ENCODE peak calls at places on chromosomes 16 and 17, in four cellular contexts. D is tibial nerve, X is H1, V is ovary. W is an unnamed sample. For H3K36me3, the result is how much of the 10 kb centered on the place peaks cover.

GRCh38 chr17:7912927-7913524 is 3.1 kb downstream of the RNF227 start:
- DNase-seq in V (no peak), X (no peak), D (no peak), W (no peak)

GRCh38 chr16:88881090-88881580 is 14.7 kb upstream of the PABPN1L start:
- DNase-seq in D (no peak), V (no peak), X (no peak), W (no peak)

GRCh38 chr16:5979905-5980550 is 882.4 kb upstream of the EEF2KMT start:
- DNase-seq in D (no peak), X (no peak), V (no peak), W (no peak)

GRCh38 chr17:82120148-82120547 is 22.1 kb upstream of the FASN start:
- DNase-seq in V (no peak), D (no peak), X (no peak), W (no peak)

GRCh38 chr17:68482576-68483001 is 25.3 kb upstream of the WIPI1 start:
- DNase-seq in X (no peak), V (no peak), D (no peak), W (no peak)

GRCh38 chr17:42307362-42307927 is 19.1 kb downstream of the STAT5A start:
- DNase-seq in D (no peak), X (no peak), V (no peak), W (no peak)

GRCh38 chr16:11263737-11264136 is 5.4 kb downstream of the TNP2 start:
- DNase-seq in X (no peak), D (no peak), V (no peak), W (no peak)

GRCh38 chr16:77905356-77905920 is 116.9 kb upstream of the CLEC3A start:
- DNase-seq in X (no peak), V (no peak), D (no peak), W (no peak)

GRCh38 chr17:66485272-66485947 is 183.0 kb downstream of the PRKCA start:
- DNase-seq in D (no peak), X (no peak), V (no peak), W (no peak)

GRCh38 chr17:54968954-54969400 is 412 bp downstream of the STXBP4 start:
- DNase-seq in V (no peak), X (no peak), D (no peak), W (no peak)

GRCh38 chr16:64278196-64278595 is 843.7 kb downstream of the CDH11 start:
- DNase-seq in V (no peak), D (no peak), X (no peak), W (no peak)

GRCh38 chr16:49700222-49700927 is 155.5 kb downstream of the ZNF423 start:
- DNase-seq in D (no peak), V (peak), X (peak), W (peak)

GRCh38 chr16:67666032-67666537 is 465 bp downstream of the ENKD1 start:
- DNase-seq in X (peak), V (peak), D (no peak), W (peak)

GRCh38 chr17:42531455-42532354 is 4.3 kb upstream of the NAGLU start:
- DNase-seq in D (no peak), V (no peak), X (peak), W (no peak)

GRCh38 chr17:17206149-17206912 is at the start of gene PLD6:
- DNase-seq in V (peak), D (peak), X (no peak), W (peak)

GRCh38 chr16:67311607-67312449 is 14.7 kb downstream of the KCTD19 start:
- DNase-seq in V (no peak), X (no peak), D (no peak), W (no peak)

GRCh38 chr17:5526821-5527598 is 40.6 kb downstream of the MIS12 start:
- DNase-seq in V (no peak), D (no peak), X (no peak), W (no peak)

GRCh38 chr16:1990336-1991134 is 765 bp downstream of the SYNGR3 start:
- DNase-seq in V (no peak), X (peak), D (no peak), W (no peak)

GRCh38 chr17:28725166-28725659 is 820 bp downstream of the TLCD1 start:
- DNase-seq in D (no peak), X (no peak), V (no peak), W (no peak)

GRCh38 chr17:8556074-8556473 is 74.5 kb downstream of the MYH10 start:
- DNase-seq in D (no peak), X (no peak), V (no peak), W (no peak)

GRCh38 chr16:66882702-66883101 is 2.4 kb downstream of the PDP2 start:
- DNase-seq in X (no peak), V (no peak), D (no peak), W (no peak)

GRCh38 chr17:18184143-18185007 is 747 bp downstream of the ALKBH5 start:
- DNase-seq in X (peak), D (peak), V (peak), W (peak)

GRCh38 chr17:50640701-50641338 is 6.1 kb downstream of the ABCC3 start:
- DNase-seq in X (no peak), D (no peak), V (no peak), W (no peak)

GRCh38 chr16:16096858-16097213 is 126.5 kb downstream of the ABCC6 start:
- DNase-seq in V (no peak), D (no peak), X (no peak), W (no peak)

GRCh38 chr16:16092925-16093624 is 130.2 kb downstream of the ABCC6 start:
- DNase-seq in D (no peak), V (peak), X (no peak), W (no peak)

GRCh38 chr16:16096161-16096857 is 127.0 kb downstream of the ABCC6 start:
- DNase-seq in V (peak), D (no peak), X (no peak), W (no peak)

GRCh38 chr16:16093625-16094332 is 129.5 kb downstream of the ABCC6 start:
- DNase-seq in X (no peak), D (no peak), V (peak), W (no peak)

GRCh38 chr16:16095646-16096045 is 127.6 kb downstream of the ABCC6 start:
- DNase-seq in V (no peak), D (no peak), X (no peak), W (no peak)
- H3K36me3 ChIP-seq in V (under half), D (under half), X (under half), W (under half)

DNA sequence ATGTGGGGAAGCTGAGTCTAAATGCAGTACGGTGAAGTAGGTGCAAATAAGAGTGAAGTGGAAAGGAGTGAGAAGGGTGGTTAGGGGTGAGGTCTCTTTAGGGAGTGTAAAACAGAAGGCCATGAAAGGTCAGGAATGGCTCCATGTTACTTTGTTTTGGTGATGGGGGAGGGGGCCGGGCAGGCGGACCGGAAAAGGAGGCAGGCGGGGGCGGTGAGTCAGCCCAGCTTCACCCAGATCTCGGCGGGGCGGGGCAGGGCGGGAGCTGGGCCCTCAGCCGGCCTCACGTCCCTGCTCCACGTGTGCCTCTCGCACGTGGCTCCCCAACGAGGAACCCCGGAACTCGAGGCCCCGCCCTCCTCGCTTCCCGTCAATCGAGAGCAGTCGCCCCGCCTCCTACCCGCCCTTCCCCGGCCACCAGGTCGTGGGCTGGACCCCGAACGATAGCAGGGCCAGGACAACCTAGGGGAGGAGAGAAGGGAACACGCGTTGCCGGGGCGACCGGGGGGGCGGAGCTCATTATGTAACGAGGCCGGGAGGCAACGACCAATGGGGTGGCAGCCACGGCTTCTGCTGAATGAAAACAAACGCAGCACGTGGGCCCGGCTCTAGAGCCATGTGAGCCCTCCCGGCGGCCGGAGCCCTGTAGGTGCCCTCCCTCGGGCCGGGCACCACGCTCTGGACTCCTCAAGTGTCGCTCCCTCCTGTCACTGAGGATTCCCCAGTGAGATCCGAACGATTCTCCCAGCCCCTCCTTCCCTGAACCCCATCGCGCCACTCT is 1.4 kb downstream of the NR1D1 start:
- DNase-seq in V (peak), D (peak), X (peak), W (peak)
- TF ChIP-seq EP300 in V (peak), D (peak), X (no peak), W (peak)

GRCh38 chr16:85067431-85067830 is 39.8 kb downstream of the KIAA0513 start:
- DNase-seq in V (no peak), X (no peak), D (no peak), W (no peak)

GRCh38 chr16:85066346-85066885 is 38.8 kb downstream of the KIAA0513 start:
- DNase-seq in X (no peak), D (no peak), V (no peak), W (no peak)

GRCh38 chr16:85067024-85067423 is 39.4 kb downstream of the KIAA0513 start:
- DNase-seq in X (no peak), D (no peak), V (no peak), W (peak)

GRCh38 chr16:85068746-85069145 is 41.2 kb downstream of the KIAA0513 start:
- DNase-seq in D (no peak), V (no peak), X (no peak), W (no peak)

GRCh38 chr16:85069171-85069570 is 41.6 kb downstream of the KIAA0513 start:
- DNase-seq in V (no peak), X (no peak), D (no peak), W (no peak)
- H3K36me3 ChIP-seq in V (under half), X (under half), D (half or more), W (under half)

GRCh38 chr17:13510062-13510461 is 91.7 kb downstream of the HS3ST3A1 start:
- DNase-seq in D (no peak), X (no peak), V (peak), W (no peak)
- TF ChIP-seq EP300 in D (no peak), X (no peak), V (no peak), W (no peak)

GRCh38 chr17:44023545-44024270 is 8.9 kb upstream of the TMEM101 start:
- DNase-seq in D (no peak), X (no peak), V (no peak), W (no peak)

GRCh38 chr17:44024271-44024663 is 9.5 kb upstream of the TMEM101 start:
- DNase-seq in D (no peak), V (no peak), X (no peak), W (no peak)

GRCh38 chr17:44029736-44030135 is 15.0 kb upstream of the TMEM101 start:
- DNase-seq in V (no peak), X (no peak), D (no peak), W (no peak)

GRCh38 chr17:44022246-44022645 is 7.5 kb upstream of the TMEM101 start:
- DNase-seq in X (no peak), D (no peak), V (no peak), W (no peak)

DNA sequence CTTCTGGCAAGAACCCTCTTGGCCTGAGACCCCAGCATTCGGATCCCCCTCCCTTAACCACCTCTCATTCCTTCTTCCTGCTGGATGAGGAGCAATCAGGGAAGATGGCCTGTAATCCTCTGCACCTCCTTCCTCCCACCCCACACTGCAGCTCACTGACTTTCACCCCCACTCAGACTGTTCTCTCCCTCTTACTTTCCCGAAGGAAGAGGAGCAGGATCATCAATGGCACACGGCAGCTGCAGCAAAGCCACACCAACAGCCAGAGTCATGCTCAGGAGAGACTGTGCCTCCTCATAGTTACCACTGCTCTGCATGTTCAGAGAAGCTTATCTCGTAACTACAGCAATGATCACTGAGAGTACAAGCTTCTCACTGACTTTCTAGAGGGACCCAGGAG is 10.1 kb upstream of the TMEM101 start:
- DNase-seq in D (no peak), X (no peak), V (no peak), W (no peak)
- H3K36me3 ChIP-seq in D (half or more), X (under half), V (under half), W (under half)

GRCh38 chr17:37710344-37710886 is 34.4 kb downstream of the HNF1B start:
- DNase-seq in X (peak), V (no peak), D (no peak), W (no peak)
- TF ChIP-seq EP300 in X (peak), V (no peak), D (no peak), W (no peak)

GRCh38 chr17:44077595-44077909 is 7.0 kb downstream of the G6PC3 start:
- DNase-seq in D (no peak), X (no peak), V (no peak), W (no peak)
- H3K36me3 ChIP-seq in D (half or more), X (under half), V (under half), W (half or more)

W was measured in suprapubic skin.